ENCODE peak calls at places on chromosomes 4 and X, in nine cellular contexts. G is GM23248, Q is MM.1S, V is GM23338, M is HepG2, U is PC-9, P is trophoblast cell, Z is hepatocyte, E is neural progenitor cell. B is an unnamed sample.

GRCh38 chrX:110745288-110745687 is 50.3 kb downstream of the CHRDL1 start:
- DNase-seq in G (no peak), Q (no peak), V (no peak), M (no peak), U (no peak), P (no peak), Z (no peak), E (no peak), B (no peak)

GRCh38 chr4:8854866-8855265 is 16.8 kb downstream of the HMX1 start:
- DNase-seq in G (peak; percentile 80), Q (no peak), V (no peak), M (no peak), U (no peak), P (no peak), Z (peak; percentile 34), E (no peak), B (no peak)

GRCh38 chrX:48945517-48946348 is 11.7 kb downstream of the OTUD5 start:
- DNase-seq in G (peak; percentile 68), Q (peak; percentile 58), V (peak; percentile 82), M (peak; percentile 40), U (no peak), P (peak; percentile 51), Z (peak; percentile 76), E (peak; percentile 74), B (no peak)

GRCh38 chrX:68938244-68939004 is 109.6 kb downstream of the EFNB1 start:
- DNase-seq in G (peak; percentile 38), Q (no peak), V (no peak), M (no peak), U (no peak), P (no peak), Z (no peak), E (no peak), B (no peak)

GRCh38 chr4:86233090-86233489 is 126.8 kb downstream of the MAPK10 start:
- DNase-seq in G (no peak), Q (no peak), V (no peak), M (no peak), U (no peak), P (no peak), Z (no peak), E (no peak), B (no peak)

GRCh38 chrX:118975831-118976598 is 1.6 kb downstream of the LONRF3 start:
- DNase-seq in G (peak; percentile 50), Q (no peak), V (peak; percentile 32), M (peak; percentile 69), U (peak; percentile 86), P (peak; percentile 38), Z (peak; percentile 80), E (peak; percentile 44), B (no peak)

GRCh38 chrX:129798888-129799287 is 19.1 kb downstream of the SASH3 start:
- DNase-seq in G (peak; percentile 7), Q (no peak), V (no peak), M (no peak), U (no peak), P (no peak), Z (no peak), E (no peak), B (no peak)

GRCh38 chr4:102174800-102175199 is 170.5 kb downstream of the SLC39A8 start:
- DNase-seq in G (peak; percentile 69), Q (no peak), V (no peak), M (no peak), U (no peak), P (no peak), Z (no peak), E (no peak), B (no peak)

GRCh38 chr4:109359040-109359646 is 56.7 kb upstream of the COL25A1 start:
- DNase-seq in G (no peak), Q (peak; percentile 64), V (no peak), M (no peak), U (no peak), P (no peak), Z (no peak), E (no peak), B (no peak)

GRCh38 chrX:46791927-46792825 is 33.3 kb upstream of the SLC9A7 start:
- DNase-seq in G (peak; percentile 89), Q (no peak), V (peak; percentile 45), M (peak; percentile 32), U (peak; percentile 90), P (peak; percentile 21), Z (peak; percentile 44), E (peak; percentile 32), B (no peak)

GRCh38 chr4:8192748-8193738 is 6.0 kb upstream of the SH3TC1 start:
- DNase-seq in G (peak; percentile 43), Q (peak; percentile 69), V (no peak), M (peak; percentile 73), U (no peak), P (peak; percentile 33), Z (peak; percentile 81), E (no peak), B (no peak)

GRCh38 chrX:39309721-39310152 is 508.5 kb downstream of the MID1IP1 start:
- DNase-seq in G (no peak), Q (no peak), V (no peak), M (no peak), U (no peak), P (peak; percentile 17), Z (peak; percentile 31), E (no peak), B (no peak)

GRCh38 chrX:39309018-39309620 is 507.9 kb downstream of the MID1IP1 start:
- DNase-seq in G (peak; percentile 31), Q (no peak), V (no peak), M (no peak), U (no peak), P (peak; percentile 22), Z (peak; percentile 30), E (no peak), B (no peak)

GRCh38 chrX:39308126-39308525 is 506.9 kb downstream of the MID1IP1 start:
- DNase-seq in G (no peak), Q (no peak), V (no peak), M (no peak), U (no peak), P (no peak), Z (no peak), E (no peak), B (no peak)

GRCh38 chrX:39304746-39305145 is 503.5 kb downstream of the MID1IP1 start:
- DNase-seq in G (no peak), Q (no peak), V (no peak), M (no peak), U (no peak), P (no peak), Z (no peak), E (no peak), B (no peak)

GRCh38 chrX:39307488-39307887 is 506.2 kb downstream of the MID1IP1 start:
- DNase-seq in G (no peak), Q (no peak), V (no peak), M (no peak), U (no peak), P (no peak), Z (no peak), E (no peak), B (no peak)
- H3K4me1 ChIP-seq in G (no peaks in the 10 kb centered on the region), Q (no peaks in the 10 kb centered on the region), V (no peaks in the 10 kb centered on the region), M (no peaks in the 10 kb centered on the region), U (no peaks in the 10 kb centered on the region), P (peaks cover 12% of the 10 kb centered on the region), Z (no peaks in the 10 kb centered on the region), E (no peaks in the 10 kb centered on the region), B (no peaks in the 10 kb centered on the region)

GRCh38 chr4:188372856-188373255 is 233.6 kb downstream of the TRIML1 start:
- DNase-seq in G (no peak), Q (no peak), V (no peak), M (peak; percentile 25), U (no peak), P (peak; percentile 51), Z (peak; percentile 80), E (peak; percentile 28), B (no peak)
- H2AFZ ChIP-seq in G (no peak overlapping the region), Q (no peak overlapping the region), V (no peak overlapping the region), M (no peak overlapping the region), U (no peak overlapping the region), P (no peak overlapping the region), Z (no peak overlapping the region), E (no peak overlapping the region), B (no peak overlapping the region)

GRCh38 chr4:94463771-94464170 is 12.0 kb downstream of the PDLIM5 start:
- DNase-seq in G (peak; percentile 62), Q (no peak), V (no peak), M (no peak), U (no peak), P (peak; percentile 68), Z (no peak), E (no peak), B (no peak)

GRCh38 chr4:94466923-94467322 is 15.2 kb downstream of the PDLIM5 start:
- DNase-seq in G (no peak), Q (no peak), V (no peak), M (no peak), U (no peak), P (no peak), Z (no peak), E (no peak), B (no peak)

GRCh38 chr4:94468093-94468492 is 16.4 kb downstream of the PDLIM5 start:
- DNase-seq in G (no peak), Q (no peak), V (no peak), M (no peak), U (no peak), P (peak; percentile 44), Z (no peak), E (no peak), B (no peak)

GRCh38 chr4:94472056-94472826 is 20.5 kb downstream of the PDLIM5 start:
- DNase-seq in G (peak; percentile 90), Q (no peak), V (no peak), M (peak; percentile 41), U (peak; percentile 47), P (no peak), Z (no peak), E (no peak), B (no peak)

GRCh38 chr4:94469221-94469784 is 17.6 kb downstream of the PDLIM5 start:
- DNase-seq in G (no peak), Q (no peak), V (no peak), M (no peak), U (no peak), P (no peak), Z (no peak), E (no peak), B (no peak)
- H3K4me1 ChIP-seq in G (peaks cover 43% of the 10 kb centered on the region), Q (no peaks in the 10 kb centered on the region), V (no peaks in the 10 kb centered on the region), M (peaks cover 78% of the 10 kb centered on the region), U (no peaks in the 10 kb centered on the region), P (peaks cover 2% of the 10 kb centered on the region), Z (peaks cover 24% of the 10 kb centered on the region), E (no peaks in the 10 kb centered on the region), B (peaks cover 5% of the 10 kb centered on the region)

GRCh38 chr4:10984815-10985214 is 300.2 kb upstream of the CLNK start:
- DNase-seq in G (no peak), Q (no peak), V (no peak), M (no peak), U (no peak), P (peak; percentile 15), Z (no peak), E (no peak), B (no peak)

GRCh38 chr4:10981611-10982010 is 297.0 kb upstream of the CLNK start:
- DNase-seq in G (no peak), Q (no peak), V (peak; percentile 28), M (no peak), U (no peak), P (peak; percentile 95), Z (no peak), E (no peak), B (no peak)

GRCh38 chr4:10982305-10982704 is 297.7 kb upstream of the CLNK start:
- DNase-seq in G (no peak), Q (no peak), V (peak; percentile 15), M (no peak), U (no peak), P (no peak), Z (no peak), E (peak; percentile 31), B (no peak)

GRCh38 chr4:10983885-10984284 is 299.3 kb upstream of the CLNK start:
- DNase-seq in G (no peak), Q (no peak), V (no peak), M (no peak), U (no peak), P (peak; percentile 37), Z (no peak), E (no peak), B (no peak)

GRCh38 chr4:10983274-10983673 is 298.7 kb upstream of the CLNK start:
- DNase-seq in G (no peak), Q (peak; percentile 98), V (no peak), M (no peak), U (no peak), P (peak; percentile 19), Z (peak; percentile 29), E (no peak), B (no peak)
- H2AFZ ChIP-seq in G (no peak overlapping the region), Q (peak overlapping the region; percentile 31), V (peak overlapping the region; percentile 11), M (no peak overlapping the region), U (no peak overlapping the region), P (no peak overlapping the region), Z (no peak overlapping the region), E (no peak overlapping the region), B (no peak overlapping the region)